ENCODE peak calls at places on chromosomes 5 and 9, in four cellular contexts. One of them, this sample, is unnamed.

GRCh38 chr9:36276840-36277239 is 18.6 kb upstream of the GNE start:
- DNase-seq in NB4: no peak
- DNase-seq in GM12878: no peak
- DNase-seq in fibroblast of pulmonary artery: peak; percentile 79
- DNase-seq in this sample: no peak

GRCh38 chr9:129384138-129384886 is 206.3 kb upstream of the IER5L start:
- DNase-seq in NB4: no peak
- DNase-seq in GM12878: no peak
- DNase-seq in fibroblast of pulmonary artery: no peak
- DNase-seq in this sample: no peak

GRCh38 chr9:21994996-21995651 is 533 bp downstream of the CDKN2B-AS1 start:
- DNase-seq in NB4: no peak
- DNase-seq in GM12878: peak; percentile 55
- DNase-seq in fibroblast of pulmonary artery: peak; percentile 74
- DNase-seq in this sample: peak; percentile 95

GRCh38 chr5:113357696-113358476 is 76.9 kb downstream of the TSSK1B start:
- DNase-seq in NB4: peak; percentile 70
- DNase-seq in GM12878: no peak
- DNase-seq in fibroblast of pulmonary artery: no peak
- DNase-seq in this sample: no peak

GRCh38 chr9:130041648-130042405 is 1.2 kb downstream of the FNBP1 start:
- DNase-seq in NB4: no peak
- DNase-seq in GM12878: no peak
- DNase-seq in fibroblast of pulmonary artery: peak; percentile 32
- DNase-seq in this sample: peak; percentile 33

GRCh38 chr5:122053181-122054109 is 24.6 kb downstream of the LOX start:
- DNase-seq in NB4: no peak
- DNase-seq in GM12878: no peak
- DNase-seq in fibroblast of pulmonary artery: peak; percentile 44
- DNase-seq in this sample: no peak

GRCh38 chr5:142904421-142904820 is 134.2 kb downstream of the ARHGAP26 start:
- DNase-seq in NB4: no peak
- DNase-seq in GM12878: no peak
- DNase-seq in fibroblast of pulmonary artery: no peak
- DNase-seq in this sample: no peak

GRCh38 chr9:120845255-120845654 is 2.5 kb upstream of the PSMD5 start:
- DNase-seq in NB4: no peak
- DNase-seq in GM12878: no peak
- DNase-seq in fibroblast of pulmonary artery: no peak
- DNase-seq in this sample: no peak

GRCh38 chr5:137470111-137470920 is 28.8 kb downstream of the SPOCK1 start:
- DNase-seq in NB4: no peak
- DNase-seq in GM12878: no peak
- DNase-seq in fibroblast of pulmonary artery: peak; percentile 95
- DNase-seq in this sample: no peak

GRCh38 chr5:106417163-106417562 is 1253.6 kb downstream of the EFNA5 start:
- DNase-seq in NB4: no peak
- DNase-seq in GM12878: no peak
- DNase-seq in fibroblast of pulmonary artery: no peak
- DNase-seq in this sample: no peak

GRCh38 chr9:14687042-14687719 is 6.1 kb downstream of the ZDHHC21 start:
- DNase-seq in NB4: no peak
- DNase-seq in GM12878: no peak
- DNase-seq in fibroblast of pulmonary artery: peak; percentile 74
- DNase-seq in this sample: no peak

DNA sequence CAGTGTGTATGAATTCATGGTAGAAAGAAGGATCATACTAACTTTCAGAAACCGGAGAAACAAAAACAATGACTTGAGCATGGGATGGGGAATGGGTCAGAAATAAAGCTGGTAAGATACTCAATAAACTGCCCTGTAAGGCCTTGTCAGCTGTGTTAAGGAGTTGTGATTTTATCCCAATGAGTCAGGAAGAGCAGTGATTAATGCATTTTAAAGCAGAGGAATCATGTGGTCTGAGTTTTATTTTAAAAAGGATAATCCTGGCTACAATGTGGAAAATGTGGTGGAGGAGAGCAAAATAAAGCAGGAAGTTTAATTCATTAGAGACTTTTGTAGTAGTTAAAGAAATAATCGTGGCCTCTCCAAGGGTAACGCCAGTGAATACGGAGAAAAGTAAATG is 28.7 kb downstream of the DHX29 start:
- DNase-seq in NB4: no peak
- DNase-seq in GM12878: no peak
- DNase-seq in fibroblast of pulmonary artery: no peak
- DNase-seq in this sample: no peak
- H3K4me3 ChIP-seq in NB4: no peak overlapping the region
- H3K4me3 ChIP-seq in GM12878: no peak overlapping the region
- H3K4me3 ChIP-seq in fibroblast of pulmonary artery: no peak overlapping the region
- H3K4me3 ChIP-seq in this sample: no peak overlapping the region

DNA sequence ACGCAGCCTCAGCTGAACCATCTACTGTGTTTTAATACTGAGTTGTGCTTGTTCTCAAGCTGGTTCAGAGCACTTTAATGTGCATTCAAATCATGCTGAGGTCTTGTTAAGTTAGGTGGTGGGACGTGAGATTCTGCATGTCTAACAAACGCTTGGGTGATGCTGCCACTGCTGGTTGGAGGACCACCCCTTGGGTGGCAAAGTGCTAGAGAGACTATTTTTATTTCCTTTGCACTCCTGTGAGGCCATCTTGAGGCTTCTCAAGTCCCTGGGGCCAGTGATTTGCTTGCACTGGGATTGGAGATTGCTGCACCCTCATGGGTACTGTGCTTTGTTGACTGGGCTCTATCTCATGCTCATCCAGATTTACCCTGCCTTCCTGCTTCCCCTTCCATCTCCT is 45.4 kb upstream of the SUB1 start:
- DNase-seq in NB4: no peak
- DNase-seq in GM12878: no peak
- DNase-seq in fibroblast of pulmonary artery: no peak
- DNase-seq in this sample: peak; percentile 31
- H3K4me3 ChIP-seq in NB4: no peak overlapping the region
- H3K4me3 ChIP-seq in GM12878: no peak overlapping the region
- H3K4me3 ChIP-seq in fibroblast of pulmonary artery: no peak overlapping the region
- H3K4me3 ChIP-seq in this sample: no peak overlapping the region

DNA sequence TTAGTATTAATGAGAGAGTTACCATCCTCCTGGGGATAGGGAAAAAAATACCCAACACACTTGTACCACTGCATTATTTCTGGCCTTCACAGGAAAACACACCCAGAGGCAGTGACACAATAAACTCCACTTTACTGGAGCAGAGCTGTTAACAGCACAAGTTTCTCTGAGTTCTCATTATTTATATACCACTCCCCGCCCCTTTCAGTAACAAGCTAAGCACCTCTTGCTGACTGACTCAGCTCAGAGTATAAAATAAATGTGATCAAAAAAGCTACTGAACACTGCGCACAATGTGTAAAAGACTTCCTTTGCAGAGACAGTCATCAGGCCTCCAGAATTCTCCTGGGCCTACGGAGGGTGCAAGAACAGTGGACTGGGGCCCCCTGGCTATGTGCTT is 21.6 kb downstream of the KLF9 start:
- DNase-seq in NB4: no peak
- DNase-seq in GM12878: no peak
- DNase-seq in fibroblast of pulmonary artery: no peak
- DNase-seq in this sample: no peak
- H3K4me3 ChIP-seq in NB4: no peak overlapping the region
- H3K4me3 ChIP-seq in GM12878: no peak overlapping the region
- H3K4me3 ChIP-seq in fibroblast of pulmonary artery: no peak overlapping the region
- H3K4me3 ChIP-seq in this sample: no peak overlapping the region

GRCh38 chr9:100425758-100426157 is 1.2 kb upstream of the MSANTD3 start:
- DNase-seq in NB4: no peak
- DNase-seq in GM12878: no peak
- DNase-seq in fibroblast of pulmonary artery: no peak
- DNase-seq in this sample: no peak

GRCh38 chr9:100428871-100429654 is 2.1 kb downstream of the MSANTD3 start:
- DNase-seq in NB4: peak; percentile 39
- DNase-seq in GM12878: no peak
- DNase-seq in fibroblast of pulmonary artery: peak; percentile 99
- DNase-seq in this sample: peak; percentile 15

GRCh38 chr9:100427366-100428263 is 672 bp downstream of the MSANTD3 start:
- DNase-seq in NB4: peak; percentile 58
- DNase-seq in GM12878: no peak
- DNase-seq in fibroblast of pulmonary artery: peak; percentile 69
- DNase-seq in this sample: peak; percentile 42

GRCh38 chr9:100426532-100427365 is at the start of gene MSANTD3:
- DNase-seq in NB4: peak; percentile 76
- DNase-seq in GM12878: no peak
- DNase-seq in fibroblast of pulmonary artery: peak; percentile 63
- DNase-seq in this sample: peak; percentile 68

DNA sequence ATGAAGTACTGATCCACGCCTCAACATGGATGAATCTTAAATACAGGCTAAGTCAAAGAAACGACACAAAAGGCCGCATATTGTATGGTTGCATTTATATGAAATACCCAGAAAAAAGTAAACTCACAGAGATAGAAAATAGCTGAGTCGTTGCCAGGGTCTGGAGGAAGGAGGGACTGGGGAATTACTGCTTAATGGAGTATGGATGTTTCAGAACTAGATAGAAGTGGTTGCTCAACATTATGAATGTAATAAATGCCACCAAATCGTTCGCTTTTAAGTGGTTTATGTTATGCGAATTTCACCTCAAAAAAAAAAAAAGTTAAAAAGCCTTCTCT is 780 bp upstream of the MSANTD3 start:
- DNase-seq in NB4: no peak
- DNase-seq in GM12878: no peak
- DNase-seq in fibroblast of pulmonary artery: no peak
- DNase-seq in this sample: no peak
- H3K4me3 ChIP-seq in NB4: peak overlapping the region; percentile 73
- H3K4me3 ChIP-seq in GM12878: peak overlapping the region; percentile 76
- H3K4me3 ChIP-seq in fibroblast of pulmonary artery: peak overlapping the region; percentile 70
- H3K4me3 ChIP-seq in this sample: peak overlapping the region; percentile 66

GRCh38 chr9:17005085-17005484 is 129.8 kb upstream of the CNTLN start:
- DNase-seq in NB4: no peak
- DNase-seq in GM12878: no peak
- DNase-seq in fibroblast of pulmonary artery: peak; percentile 78
- DNase-seq in this sample: no peak
- H3K4me3 ChIP-seq in NB4: no peak overlapping the region
- H3K4me3 ChIP-seq in GM12878: no peak overlapping the region
- H3K4me3 ChIP-seq in fibroblast of pulmonary artery: peak overlapping the region; percentile 33
- H3K4me3 ChIP-seq in this sample: no peak overlapping the region

DNA sequence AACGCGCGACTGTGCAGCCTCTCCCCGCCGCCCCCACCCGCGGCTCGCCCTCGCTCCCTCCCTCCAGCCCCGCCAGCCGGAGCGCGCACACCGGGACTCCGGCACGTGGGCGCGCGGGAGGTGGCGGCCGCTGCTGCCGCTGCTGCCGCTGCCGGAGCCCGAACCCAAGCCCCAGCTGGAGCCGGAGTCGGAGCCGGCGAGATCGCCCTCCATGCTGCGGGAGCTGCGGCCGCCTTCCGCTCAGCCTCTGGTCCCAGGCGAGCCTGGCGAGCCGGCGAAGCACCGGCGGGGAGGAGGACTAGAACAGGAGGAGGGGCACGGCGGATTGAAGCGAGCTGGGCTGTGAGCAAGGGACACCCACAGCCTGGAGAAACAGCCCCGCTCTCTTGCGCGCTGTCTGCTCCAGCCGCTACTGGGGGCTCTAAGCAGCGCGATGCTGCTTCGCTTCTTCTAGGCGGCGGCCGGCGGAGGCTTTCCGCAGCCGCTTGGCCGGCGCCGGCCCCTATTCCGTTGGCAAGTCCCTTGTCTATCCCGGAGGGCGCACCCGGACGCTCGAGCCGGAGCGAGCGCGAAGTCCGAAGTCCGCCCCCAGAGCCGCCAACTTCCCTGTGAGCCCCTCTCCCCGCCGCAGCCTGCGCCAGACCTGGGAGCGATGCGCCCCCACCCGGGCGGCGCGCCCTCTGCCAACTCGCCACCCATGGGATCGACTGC is 598.7 kb upstream of the SGCD start:
- DNase-seq in NB4: no peak
- DNase-seq in GM12878: no peak
- DNase-seq in fibroblast of pulmonary artery: peak; percentile 15
- DNase-seq in this sample: no peak
- H3K4me3 ChIP-seq in NB4: no peak overlapping the region
- H3K4me3 ChIP-seq in GM12878: no peak overlapping the region
- H3K4me3 ChIP-seq in fibroblast of pulmonary artery: no peak overlapping the region
- H3K4me3 ChIP-seq in this sample: no peak overlapping the region

GRCh38 chr5:74290634-74291033 is 349.9 kb downstream of the ENC1 start:
- DNase-seq in NB4: no peak
- DNase-seq in GM12878: no peak
- DNase-seq in fibroblast of pulmonary artery: no peak
- DNase-seq in this sample: no peak
- H3K4me3 ChIP-seq in NB4: no peak overlapping the region
- H3K4me3 ChIP-seq in GM12878: no peak overlapping the region
- H3K4me3 ChIP-seq in fibroblast of pulmonary artery: no peak overlapping the region
- H3K4me3 ChIP-seq in this sample: no peak overlapping the region

DNA sequence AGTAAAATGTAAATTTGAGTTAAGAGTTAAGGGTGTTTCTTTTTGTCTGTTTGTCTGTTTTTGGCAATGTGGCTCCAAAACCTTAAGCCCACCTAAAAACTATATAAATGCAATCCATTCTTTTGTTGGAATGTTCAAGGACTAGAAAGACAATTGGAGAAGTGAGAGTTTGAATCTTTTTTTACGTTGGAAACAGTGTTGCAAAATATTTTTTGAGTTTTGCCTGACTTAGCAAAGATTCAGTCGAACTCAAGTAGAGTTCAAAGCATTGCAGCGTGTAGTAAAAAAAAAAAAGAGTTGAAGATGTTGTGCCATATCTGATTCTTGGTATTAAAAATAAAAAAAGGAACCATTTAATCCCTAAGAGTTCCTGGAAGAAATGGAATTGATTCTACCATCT is 915 bp downstream of the SYK start:
- DNase-seq in NB4: peak; percentile 39
- DNase-seq in GM12878: no peak
- DNase-seq in fibroblast of pulmonary artery: no peak
- DNase-seq in this sample: no peak
- H3K4me3 ChIP-seq in NB4: peak overlapping the region; percentile 83
- H3K4me3 ChIP-seq in GM12878: peak overlapping the region; percentile 81
- H3K4me3 ChIP-seq in fibroblast of pulmonary artery: no peak overlapping the region
- H3K4me3 ChIP-seq in this sample: peak overlapping the region; percentile 64